ENCODE peak calls at places on chromosome 21, in eight cellular contexts. One of them, this sample, is unnamed.

GRCh38 chr21:31218830-31219608 is 125.0 kb downstream of the TIAM1 start:
- DNase-seq in left ventricle myocardium inferior: peak
- DNase-seq in omental fat pad: peak
- DNase-seq in mesothelial cell of epicardium: no peak
- DNase-seq in BJ: no peak
- DNase-seq in fibroblast of mammary gland: peak
- DNase-seq in B cell: no peak
- DNase-seq in right lobe of liver: no peak
- DNase-seq in this sample: no peak

GRCh38 chr21:26227146-26227545 is 56.6 kb upstream of the APP start:
- DNase-seq in left ventricle myocardium inferior: no peak
- DNase-seq in omental fat pad: no peak
- DNase-seq in mesothelial cell of epicardium: no peak
- DNase-seq in BJ: no peak
- DNase-seq in fibroblast of mammary gland: no peak
- DNase-seq in B cell: no peak
- DNase-seq in right lobe of liver: no peak
- DNase-seq in this sample: no peak

GRCh38 chr21:27647921-27648320 is 681.0 kb upstream of the ADAMTS5 start:
- DNase-seq in left ventricle myocardium inferior: no peak
- DNase-seq in omental fat pad: no peak
- DNase-seq in mesothelial cell of epicardium: no peak
- DNase-seq in BJ: no peak
- DNase-seq in fibroblast of mammary gland: peak
- DNase-seq in B cell: no peak
- DNase-seq in right lobe of liver: no peak
- DNase-seq in this sample: no peak

GRCh38 chr21:31354122-31354521 is 10.1 kb upstream of the TIAM1 start:
- DNase-seq in left ventricle myocardium inferior: no peak
- DNase-seq in omental fat pad: no peak
- DNase-seq in mesothelial cell of epicardium: no peak
- DNase-seq in BJ: no peak
- DNase-seq in fibroblast of mammary gland: peak
- DNase-seq in B cell: no peak
- DNase-seq in right lobe of liver: no peak
- DNase-seq in this sample: no peak

GRCh38 chr21:36980280-36981048 is 14.0 kb upstream of the HLCS start:
- DNase-seq in left ventricle myocardium inferior: peak
- DNase-seq in omental fat pad: no peak
- DNase-seq in mesothelial cell of epicardium: peak
- DNase-seq in BJ: no peak
- DNase-seq in fibroblast of mammary gland: peak
- DNase-seq in B cell: peak
- DNase-seq in right lobe of liver: peak
- DNase-seq in this sample: peak

GRCh38 chr21:26840206-26840605 is 5.0 kb downstream of the ADAMTS1 start:
- DNase-seq in left ventricle myocardium inferior: no peak
- DNase-seq in omental fat pad: no peak
- DNase-seq in mesothelial cell of epicardium: no peak
- DNase-seq in BJ: no peak
- DNase-seq in fibroblast of mammary gland: no peak
- DNase-seq in B cell: no peak
- DNase-seq in right lobe of liver: no peak
- DNase-seq in this sample: no peak

GRCh38 chr21:45865106-45865835 is 116.3 kb upstream of the COL6A1 start:
- DNase-seq in left ventricle myocardium inferior: no peak
- DNase-seq in omental fat pad: peak
- DNase-seq in mesothelial cell of epicardium: peak
- DNase-seq in BJ: peak
- DNase-seq in fibroblast of mammary gland: peak
- DNase-seq in B cell: no peak
- DNase-seq in right lobe of liver: no peak
- DNase-seq in this sample: no peak

GRCh38 chr21:36803801-36804452 is 105.0 kb downstream of the SIM2 start:
- DNase-seq in left ventricle myocardium inferior: no peak
- DNase-seq in omental fat pad: no peak
- DNase-seq in mesothelial cell of epicardium: no peak
- DNase-seq in BJ: no peak
- DNase-seq in fibroblast of mammary gland: no peak
- DNase-seq in B cell: no peak
- DNase-seq in right lobe of liver: no peak
- DNase-seq in this sample: no peak

GRCh38 chr21:37658994-37659458 is 257.2 kb downstream of the KCNJ6 start:
- DNase-seq in left ventricle myocardium inferior: no peak
- DNase-seq in omental fat pad: no peak
- DNase-seq in mesothelial cell of epicardium: no peak
- DNase-seq in BJ: peak
- DNase-seq in fibroblast of mammary gland: peak
- DNase-seq in B cell: no peak
- DNase-seq in right lobe of liver: no peak
- DNase-seq in this sample: no peak

GRCh38 chr21:41208946-41209345 is 41.0 kb downstream of the BACE2 start:
- DNase-seq in left ventricle myocardium inferior: no peak
- DNase-seq in omental fat pad: no peak
- DNase-seq in mesothelial cell of epicardium: no peak
- DNase-seq in BJ: no peak
- DNase-seq in fibroblast of mammary gland: no peak
- DNase-seq in B cell: no peak
- DNase-seq in right lobe of liver: no peak
- DNase-seq in this sample: no peak

GRCh38 chr21:43859747-43860214 is 5.2 kb upstream of the AGPAT3 start:
- DNase-seq in left ventricle myocardium inferior: no peak
- DNase-seq in omental fat pad: no peak
- DNase-seq in mesothelial cell of epicardium: no peak
- DNase-seq in BJ: no peak
- DNase-seq in fibroblast of mammary gland: no peak
- DNase-seq in B cell: no peak
- DNase-seq in right lobe of liver: no peak
- DNase-seq in this sample: no peak

GRCh38 chr21:43861716-43862115 is 3.3 kb upstream of the AGPAT3 start:
- DNase-seq in left ventricle myocardium inferior: no peak
- DNase-seq in omental fat pad: no peak
- DNase-seq in mesothelial cell of epicardium: no peak
- DNase-seq in BJ: no peak
- DNase-seq in fibroblast of mammary gland: no peak
- DNase-seq in B cell: no peak
- DNase-seq in right lobe of liver: no peak
- DNase-seq in this sample: no peak

GRCh38 chr21:43854773-43855633 is 10.0 kb upstream of the AGPAT3 start:
- DNase-seq in left ventricle myocardium inferior: no peak
- DNase-seq in omental fat pad: no peak
- DNase-seq in mesothelial cell of epicardium: no peak
- DNase-seq in BJ: no peak
- DNase-seq in fibroblast of mammary gland: no peak
- DNase-seq in B cell: peak
- DNase-seq in right lobe of liver: no peak
- DNase-seq in this sample: no peak

GRCh38 chr21:43855955-43856354 is 9.1 kb upstream of the AGPAT3 start:
- DNase-seq in left ventricle myocardium inferior: no peak
- DNase-seq in omental fat pad: no peak
- DNase-seq in mesothelial cell of epicardium: no peak
- DNase-seq in BJ: no peak
- DNase-seq in fibroblast of mammary gland: no peak
- DNase-seq in B cell: no peak
- DNase-seq in right lobe of liver: no peak
- DNase-seq in this sample: no peak

GRCh38 chr21:43858806-43859648 is 6.0 kb upstream of the AGPAT3 start:
- DNase-seq in left ventricle myocardium inferior: no peak
- DNase-seq in omental fat pad: no peak
- DNase-seq in mesothelial cell of epicardium: no peak
- DNase-seq in BJ: no peak
- DNase-seq in fibroblast of mammary gland: no peak
- DNase-seq in B cell: no peak
- DNase-seq in right lobe of liver: no peak
- DNase-seq in this sample: no peak
- TF ChIP-seq CTCF in left ventricle myocardium inferior: no peak
- TF ChIP-seq CTCF in omental fat pad: no peak
- TF ChIP-seq CTCF in mesothelial cell of epicardium: no peak
- TF ChIP-seq CTCF in BJ: no peak
- TF ChIP-seq CTCF in fibroblast of mammary gland: no peak
- TF ChIP-seq CTCF in B cell: no peak
- TF ChIP-seq CTCF in right lobe of liver: no peak
- TF ChIP-seq CTCF in this sample: no peak

GRCh38 chr21:38712076-38712475 is 93.7 kb upstream of the ETS2 start:
- DNase-seq in left ventricle myocardium inferior: no peak
- DNase-seq in omental fat pad: no peak
- DNase-seq in mesothelial cell of epicardium: no peak
- DNase-seq in BJ: no peak
- DNase-seq in fibroblast of mammary gland: peak
- DNase-seq in B cell: no peak
- DNase-seq in right lobe of liver: no peak
- DNase-seq in this sample: no peak
- TF ChIP-seq CTCF in left ventricle myocardium inferior: peak
- TF ChIP-seq CTCF in omental fat pad: no peak
- TF ChIP-seq CTCF in mesothelial cell of epicardium: no peak
- TF ChIP-seq CTCF in BJ: peak
- TF ChIP-seq CTCF in fibroblast of mammary gland: peak
- TF ChIP-seq CTCF in B cell: no peak
- TF ChIP-seq CTCF in right lobe of liver: peak
- TF ChIP-seq CTCF in this sample: peak

GRCh38 chr21:42358937-42359336 is 7.4 kb downstream of the TFF1 start:
- DNase-seq in left ventricle myocardium inferior: no peak
- DNase-seq in omental fat pad: no peak
- DNase-seq in mesothelial cell of epicardium: no peak
- DNase-seq in BJ: no peak
- DNase-seq in fibroblast of mammary gland: no peak
- DNase-seq in B cell: no peak
- DNase-seq in right lobe of liver: no peak
- DNase-seq in this sample: no peak

GRCh38 chr21:42358261-42358660 is 7.5 kb upstream of the TFF2 start:
- DNase-seq in left ventricle myocardium inferior: no peak
- DNase-seq in omental fat pad: no peak
- DNase-seq in mesothelial cell of epicardium: no peak
- DNase-seq in BJ: no peak
- DNase-seq in fibroblast of mammary gland: no peak
- DNase-seq in B cell: no peak
- DNase-seq in right lobe of liver: no peak
- DNase-seq in this sample: no peak

GRCh38 chr21:42362198-42362597 is 4.1 kb downstream of the TFF1 start:
- DNase-seq in left ventricle myocardium inferior: no peak
- DNase-seq in omental fat pad: no peak
- DNase-seq in mesothelial cell of epicardium: no peak
- DNase-seq in BJ: no peak
- DNase-seq in fibroblast of mammary gland: no peak
- DNase-seq in B cell: no peak
- DNase-seq in right lobe of liver: no peak
- DNase-seq in this sample: no peak

GRCh38 chr21:42361286-42361685 is 5.0 kb downstream of the TFF1 start:
- DNase-seq in left ventricle myocardium inferior: no peak
- DNase-seq in omental fat pad: no peak
- DNase-seq in mesothelial cell of epicardium: no peak
- DNase-seq in BJ: no peak
- DNase-seq in fibroblast of mammary gland: no peak
- DNase-seq in B cell: no peak
- DNase-seq in right lobe of liver: no peak
- DNase-seq in this sample: no peak

DNA sequence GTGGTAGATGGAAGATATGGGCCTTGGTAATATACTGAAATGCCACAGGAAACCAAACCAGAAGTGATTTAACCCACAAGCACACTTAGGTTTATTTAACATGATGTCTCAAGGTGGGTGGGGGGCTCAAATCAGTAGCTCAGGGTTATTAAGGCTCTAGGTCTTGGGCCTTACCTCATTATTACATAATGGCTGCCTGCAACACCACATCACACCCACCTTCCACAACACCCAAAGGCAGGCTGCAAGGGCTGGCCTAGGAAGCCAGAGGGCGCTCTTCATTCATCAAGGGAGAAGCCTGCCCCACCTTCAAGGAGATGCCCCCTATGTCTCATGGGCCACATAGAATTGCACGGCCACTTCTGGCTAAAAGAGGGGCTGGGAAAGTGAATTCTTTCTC is 6.0 kb downstream of the TFF1 start:
- DNase-seq in left ventricle myocardium inferior: no peak
- DNase-seq in omental fat pad: no peak
- DNase-seq in mesothelial cell of epicardium: no peak
- DNase-seq in BJ: no peak
- DNase-seq in fibroblast of mammary gland: no peak
- DNase-seq in B cell: no peak
- DNase-seq in right lobe of liver: no peak
- DNase-seq in this sample: no peak
- TF ChIP-seq CTCF in left ventricle myocardium inferior: no peak
- TF ChIP-seq CTCF in omental fat pad: no peak
- TF ChIP-seq CTCF in mesothelial cell of epicardium: no peak
- TF ChIP-seq CTCF in BJ: no peak
- TF ChIP-seq CTCF in fibroblast of mammary gland: peak
- TF ChIP-seq CTCF in B cell: no peak
- TF ChIP-seq CTCF in right lobe of liver: no peak
- TF ChIP-seq CTCF in this sample: no peak

GRCh38 chr21:32580949-32581348 is 4.4 kb downstream of the TCP10L start:
- DNase-seq in left ventricle myocardium inferior: no peak
- DNase-seq in omental fat pad: no peak
- DNase-seq in mesothelial cell of epicardium: no peak
- DNase-seq in BJ: no peak
- DNase-seq in fibroblast of mammary gland: no peak
- DNase-seq in B cell: no peak
- DNase-seq in right lobe of liver: no peak
- DNase-seq in this sample: no peak

GRCh38 chr21:32576011-32576410 is 9.3 kb downstream of the TCP10L start:
- DNase-seq in left ventricle myocardium inferior: no peak
- DNase-seq in omental fat pad: no peak
- DNase-seq in mesothelial cell of epicardium: no peak
- DNase-seq in BJ: no peak
- DNase-seq in fibroblast of mammary gland: no peak
- DNase-seq in B cell: no peak
- DNase-seq in right lobe of liver: no peak
- DNase-seq in this sample: no peak

GRCh38 chr21:32581732-32582131 is 3.6 kb downstream of the TCP10L start:
- DNase-seq in left ventricle myocardium inferior: no peak
- DNase-seq in omental fat pad: no peak
- DNase-seq in mesothelial cell of epicardium: no peak
- DNase-seq in BJ: no peak
- DNase-seq in fibroblast of mammary gland: no peak
- DNase-seq in B cell: no peak
- DNase-seq in right lobe of liver: no peak
- DNase-seq in this sample: no peak

GRCh38 chr21:32574946-32575925 is 10.1 kb downstream of the TCP10L start:
- DNase-seq in left ventricle myocardium inferior: no peak
- DNase-seq in omental fat pad: no peak
- DNase-seq in mesothelial cell of epicardium: no peak
- DNase-seq in BJ: no peak
- DNase-seq in fibroblast of mammary gland: no peak
- DNase-seq in B cell: no peak
- DNase-seq in right lobe of liver: no peak
- DNase-seq in this sample: no peak

DNA sequence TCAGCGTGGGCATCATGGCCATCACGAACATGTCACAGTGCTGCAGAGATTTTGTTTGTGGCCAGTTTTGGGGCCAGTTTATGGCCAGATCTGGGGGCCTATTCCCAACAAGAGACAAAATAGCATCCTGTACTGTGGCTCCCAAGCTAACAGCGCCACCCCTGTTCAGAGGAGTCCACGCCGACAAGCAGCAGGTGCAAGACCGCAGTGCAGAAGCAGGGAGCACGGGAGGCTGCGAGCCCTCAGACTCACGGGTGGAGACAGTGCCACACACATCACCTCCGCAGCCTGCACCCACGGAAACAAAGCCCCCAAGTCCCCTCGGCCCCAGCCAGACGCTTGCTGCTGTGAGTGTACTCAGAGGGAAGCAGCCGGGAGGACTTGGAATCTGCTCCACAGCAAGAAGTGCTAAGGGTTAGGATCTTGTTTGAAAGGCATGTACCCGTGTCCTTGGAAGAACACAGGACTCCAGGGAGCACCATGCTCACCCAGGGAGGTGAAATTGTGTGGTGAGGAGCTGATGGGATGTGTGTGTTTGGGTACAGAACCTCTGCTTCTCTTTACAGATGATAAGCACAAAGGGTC is 7.1 kb downstream of the TCP10L start:
- DNase-seq in left ventricle myocardium inferior: no peak
- DNase-seq in omental fat pad: no peak
- DNase-seq in mesothelial cell of epicardium: no peak
- DNase-seq in BJ: no peak
- DNase-seq in fibroblast of mammary gland: peak
- DNase-seq in B cell: no peak
- DNase-seq in right lobe of liver: no peak
- DNase-seq in this sample: no peak
- TF ChIP-seq CTCF in left ventricle myocardium inferior: no peak
- TF ChIP-seq CTCF in omental fat pad: no peak
- TF ChIP-seq CTCF in mesothelial cell of epicardium: no peak
- TF ChIP-seq CTCF in BJ: peak
- TF ChIP-seq CTCF in fibroblast of mammary gland: peak
- TF ChIP-seq CTCF in B cell: no peak
- TF ChIP-seq CTCF in right lobe of liver: no peak
- TF ChIP-seq CTCF in this sample: peak